ENCODE peak calls at places on chromosomes 4 and X, in five cellular contexts. Y is activated T-cell treated with anti-CD3 and anti-CD28 coated beads for 1 hour, F is cardiac fibroblast, O is RPMI7951, A is KBM-7. Q is an unnamed sample.

GRCh38 chr4:83660578-83660977 is 124.7 kb downstream of the GPAT3 start:
- DNase-seq in Y (no peak), F (no peak), O (no peak), A (no peak), Q (no peak)

GRCh38 chr4:126395661-126396060 is 1080.9 kb downstream of the FAT4 start:
- DNase-seq in Y (no peak), F (no peak), O (peak; percentile 3), A (no peak), Q (no peak)

GRCh38 chr4:5569451-5569850 is 138.9 kb downstream of the EVC2 start:
- DNase-seq in Y (no peak), F (no peak), O (no peak), A (no peak), Q (no peak)

GRCh38 chr4:101028886-101029285 is 318.4 kb downstream of the PPP3CA start:
- DNase-seq in Y (no peak), F (no peak), O (no peak), A (no peak), Q (no peak)

GRCh38 chrX:40570346-40571093 is 10.2 kb upstream of the ATP6AP2 start:
- DNase-seq in Y (no peak), F (no peak), O (peak; percentile 37), A (peak; percentile 92), Q (no peak)

GRCh38 chr4:1113311-1114009 is at the start of gene RNF212:
- DNase-seq in Y (peak; percentile 22), F (peak; percentile 23), O (no peak), A (no peak), Q (no peak)

GRCh38 chr4:146814736-146815135 is 130.9 kb downstream of the TTC29 start:
- DNase-seq in Y (no peak), F (no peak), O (no peak), A (no peak), Q (no peak)

GRCh38 chrX:9312922-9313867 is 151.7 kb upstream of the TBL1X start:
- DNase-seq in Y (peak; percentile 59), F (no peak), O (peak; percentile 8), A (peak; percentile 63), Q (peak; percentile 53)

GRCh38 chrX:47143894-47144625 is 442 bp downstream of the NDUFB11 start:
- DNase-seq in Y (no peak), F (peak; percentile 45), O (peak; percentile 39), A (no peak), Q (peak; percentile 28)

GRCh38 chr4:56465599-56466295 is 1.7 kb upstream of the SRP72 start:
- DNase-seq in Y (no peak), F (no peak), O (peak; percentile 45), A (no peak), Q (no peak)

GRCh38 chr4:112451831-112452230 is 64.1 kb downstream of the NEUROG2 start:
- DNase-seq in Y (no peak), F (no peak), O (no peak), A (no peak), Q (no peak)

GRCh38 chr4:184807797-184808718 is 17.7 kb downstream of the ACSL1 start:
- DNase-seq in Y (no peak), F (peak; percentile 56), O (peak; percentile 84), A (no peak), Q (peak; percentile 87)

GRCh38 chrX:17403231-17403691 is 28.3 kb downstream of the NHS start:
- DNase-seq in Y (no peak), F (no peak), O (peak; percentile 60), A (no peak), Q (no peak)

GRCh38 chrX:49202022-49202421 is 2.0 kb upstream of the SYP start:
- DNase-seq in Y (no peak), F (no peak), O (no peak), A (no peak), Q (no peak)

GRCh38 chr4:168993724-168994510 is 16.1 kb downstream of the CBR4 start:
- DNase-seq in Y (no peak), F (peak; percentile 38), O (peak; percentile 83), A (no peak), Q (peak; percentile 83)

GRCh38 chr4:185787926-185788679 is 23.9 kb downstream of the SORBS2 start:
- DNase-seq in Y (no peak), F (no peak), O (no peak), A (no peak), Q (no peak)